ENCODE peak calls at places on chromosomes 4 and X, in ten cellular contexts. W is transverse colon, S is K562, P is right lobe of liver, J is thyroid gland, M is suprapubic skin, X is GM12878, N is sigmoid colon, E is uterus, H is spleen. G is an unnamed sample.

GRCh38 chr4:166655705-166656104 is 578.6 kb downstream of the SPOCK3 start:
- DNase-seq in J (no peak), N (no peak), X (no peak), E (no peak), P (no peak), H (no peak), W (no peak), S (no peak), M (no peak), G (no peak)

GRCh38 chrX:41730101-41730500 is 6.1 kb downstream of the GPR82 start:
- DNase-seq in X (no peak), E (no peak), J (no peak), N (no peak), H (no peak), P (no peak), S (no peak), W (no peak), M (no peak), G (no peak)

GRCh38 chrX:129749069-129749468 is 10.3 kb downstream of the XPNPEP2 start:
- DNase-seq in N (no peak), S (no peak), P (no peak), M (no peak), H (no peak), E (no peak), W (no peak), X (no peak), J (no peak), G (no peak)

GRCh38 chr4:145417348-145418130 is 64.1 kb upstream of the SMAD1 start:
- DNase-seq in S (no peak), E (no peak), P (no peak), N (no peak), X (no peak), M (no peak), J (no peak), H (no peak), W (no peak), G (no peak)

GRCh38 chrX:17459008-17459407 is 84.0 kb downstream of the NHS start:
- DNase-seq in P (no peak), N (peak; percentile 77), S (no peak), H (no peak), E (peak; percentile 51), M (no peak), J (peak; percentile 3), X (no peak), W (no peak), G (peak; percentile 15)

GRCh38 chrX:20585782-20586181 is 319.1 kb upstream of the RPS6KA3 start:
- DNase-seq in S (no peak), P (no peak), E (no peak), W (no peak), X (no peak), N (no peak), H (no peak), J (no peak), M (no peak), G (no peak)

GRCh38 chr4:6416518-6417286 is 55.7 kb downstream of the PPP2R2C start:
- DNase-seq in P (no peak), M (no peak), J (no peak), W (no peak), S (no peak), X (no peak), H (peak; percentile 63), N (no peak), E (no peak), G (no peak)

GRCh38 chr4:19944251-19944650 is 307.5 kb upstream of the SLIT2 start:
- DNase-seq in M (no peak), N (no peak), P (no peak), X (no peak), H (no peak), J (no peak), S (no peak), E (no peak), W (no peak), G (no peak)

GRCh38 chrX:150506486-150506885 is 61.9 kb upstream of the MTM1 start:
- DNase-seq in E (no peak), H (no peak), X (no peak), N (no peak), M (no peak), S (no peak), W (no peak), P (no peak), J (peak; percentile 61), G (no peak)

GRCh38 chr4:2856266-2856665 is 12.6 kb downstream of the ADD1 start:
- DNase-seq in E (no peak), X (no peak), J (no peak), M (no peak), W (no peak), S (no peak), P (no peak), N (no peak), H (no peak), G (no peak)
- H3K4me1 ChIP-seq in E (peaks cover 15% of the 10 kb centered on the region), X (peaks cover 39% of the 10 kb centered on the region), J (peaks cover 59% of the 10 kb centered on the region), M (peaks cover 56% of the 10 kb centered on the region), W (peaks cover 40% of the 10 kb centered on the region), S (peaks cover 36% of the 10 kb centered on the region), P (peaks cover 55% of the 10 kb centered on the region), N (peaks cover 80% of the 10 kb centered on the region), H (peaks cover 95% of the 10 kb centered on the region), G (peaks cover 93% of the 10 kb centered on the region)

GRCh38 chr4:118284169-118284568 is 68.6 kb downstream of the PRSS12 start:
- DNase-seq in P (no peak), S (peak; percentile 64), W (no peak), H (no peak), X (no peak), J (no peak), E (no peak), M (no peak), N (no peak), G (no peak)

GRCh38 chr4:118286685-118287084 is 66.1 kb downstream of the PRSS12 start:
- DNase-seq in N (no peak), X (no peak), W (no peak), M (no peak), H (no peak), S (no peak), J (no peak), P (no peak), E (no peak), G (no peak)

GRCh38 chr4:118287691-118288090 is 65.1 kb downstream of the PRSS12 start:
- DNase-seq in M (no peak), S (no peak), E (no peak), W (no peak), J (no peak), H (no peak), X (no peak), P (no peak), N (no peak), G (no peak)

GRCh38 chr4:118288097-118288496 is 64.7 kb downstream of the PRSS12 start:
- DNase-seq in E (no peak), H (no peak), W (no peak), J (no peak), X (no peak), M (no peak), P (no peak), S (no peak), N (no peak), G (no peak)

DNA sequence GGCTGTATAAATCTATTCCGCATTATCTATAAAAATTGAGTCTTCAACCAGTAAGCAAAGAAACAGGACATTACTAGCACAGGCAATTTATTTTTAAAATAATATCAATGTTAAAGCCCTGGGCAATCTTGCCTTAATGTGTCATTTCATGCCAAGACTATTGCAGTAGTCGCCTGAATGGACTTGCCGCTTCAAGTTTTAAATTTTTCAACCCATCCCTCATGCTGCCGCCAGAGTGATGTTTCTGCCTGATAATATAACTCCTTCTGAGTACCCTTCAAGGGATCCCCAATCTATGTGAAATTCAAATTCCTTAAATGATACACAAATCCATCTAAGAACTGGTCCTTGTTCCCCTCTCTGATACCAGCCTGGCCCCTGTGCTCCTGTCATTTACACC is 66.9 kb downstream of the PRSS12 start:
- DNase-seq in J (no peak), N (no peak), P (no peak), H (no peak), W (no peak), X (no peak), E (no peak), S (no peak), M (no peak), G (no peak)
- TF ChIP-seq POLR2A in J (no peak), N (no peak), P (no peak), H (no peak), W (no peak), X (no peak), E (no peak), S (no peak), M (no peak), G (no peak)

DNA sequence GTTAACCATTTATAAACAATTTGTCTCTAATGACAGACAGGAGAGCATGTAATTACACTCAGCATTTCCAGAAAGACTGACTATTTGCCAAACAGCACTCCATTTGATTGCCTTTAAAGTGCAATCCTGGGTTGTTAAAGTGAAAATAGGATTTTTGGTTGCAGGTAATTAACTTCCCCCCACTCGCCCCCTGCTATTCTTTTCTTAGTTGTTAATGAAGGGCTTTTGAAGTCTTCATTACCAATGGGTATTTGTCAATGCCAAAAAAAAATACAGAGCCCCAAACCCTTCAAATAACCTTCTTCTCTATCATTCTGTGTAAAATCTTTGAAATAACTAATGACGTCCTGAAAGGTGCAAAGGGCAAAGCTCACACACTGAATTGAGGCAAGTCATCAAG is 825.6 kb downstream of the STPG2 start:
- DNase-seq in M (no peak), W (no peak), E (no peak), H (no peak), P (no peak), J (no peak), N (no peak), X (no peak), S (no peak), G (no peak)
- H3K4me1 ChIP-seq in M (no peaks in the 10 kb centered on the region), W (no peaks in the 10 kb centered on the region), E (no peaks in the 10 kb centered on the region), H (no peaks in the 10 kb centered on the region), P (no peaks in the 10 kb centered on the region), J (no peaks in the 10 kb centered on the region), N (no peaks in the 10 kb centered on the region), X (no peaks in the 10 kb centered on the region), S (no peaks in the 10 kb centered on the region), G (no peaks in the 10 kb centered on the region)

GRCh38 chrX:12956704-12957541 is 18.0 kb upstream of the TMSB4X start:
- DNase-seq in P (no peak), M (no peak), H (no peak), N (no peak), X (peak; percentile 91), S (peak; percentile 88), J (peak; percentile 3), E (no peak), W (no peak), G (no peak)
- TF ChIP-seq POLR2A in P (no peak), M (no peak), H (no peak), N (no peak), X (peak; percentile 65), S (peak; percentile 43), J (no peak), E (no peak), W (peak; percentile 44), G (no peak)

G was measured in heart left ventricle.